ENCODE peak calls at places on chromosomes 1 and 21, in six cellular contexts. One of them, this sample, is unnamed.

GRCh38 chr1:11448375-11449085 is 30.4 kb upstream of the DISP3 start:
- DNase-seq in IMR-90: no peak
- DNase-seq in SK-N-SH: no peak
- DNase-seq in neural progenitor cell: no peak
- DNase-seq in left lung: no peak
- DNase-seq in right lobe of liver: no peak
- DNase-seq in this sample: no peak

GRCh38 chr21:44885615-44886014 is 12.1 kb upstream of the PTTG1IP start:
- DNase-seq in IMR-90: no peak
- DNase-seq in left lung: no peak
- DNase-seq in SK-N-SH: no peak
- DNase-seq in right lobe of liver: peak; percentile 79
- DNase-seq in neural progenitor cell: no peak
- DNase-seq in this sample: no peak

GRCh38 chr21:36753556-36753955 is 54.6 kb downstream of the SIM2 start:
- DNase-seq in right lobe of liver: no peak
- DNase-seq in SK-N-SH: no peak
- DNase-seq in neural progenitor cell: no peak
- DNase-seq in IMR-90: peak; percentile 87
- DNase-seq in left lung: no peak
- DNase-seq in this sample: peak; percentile 8

GRCh38 chr1:13585599-13585965 is 1.9 kb downstream of the PDPN start:
- DNase-seq in neural progenitor cell: peak; percentile 60
- DNase-seq in left lung: no peak
- DNase-seq in right lobe of liver: no peak
- DNase-seq in SK-N-SH: no peak
- DNase-seq in IMR-90: no peak
- DNase-seq in this sample: no peak

GRCh38 chr1:22832414-22832786 is 121.8 kb downstream of the EPHB2 start:
- DNase-seq in left lung: no peak
- DNase-seq in neural progenitor cell: no peak
- DNase-seq in IMR-90: peak; percentile 80
- DNase-seq in right lobe of liver: no peak
- DNase-seq in SK-N-SH: no peak
- DNase-seq in this sample: peak; percentile 31

GRCh38 chr1:103256490-103256889 is 148.2 kb upstream of the COL11A1 start:
- DNase-seq in right lobe of liver: no peak
- DNase-seq in left lung: no peak
- DNase-seq in SK-N-SH: no peak
- DNase-seq in IMR-90: peak; percentile 73
- DNase-seq in neural progenitor cell: no peak
- DNase-seq in this sample: no peak

GRCh38 chr1:206658981-206659273 is 23.6 kb downstream of the DYRK3 start:
- DNase-seq in right lobe of liver: no peak
- DNase-seq in neural progenitor cell: no peak
- DNase-seq in IMR-90: no peak
- DNase-seq in SK-N-SH: no peak
- DNase-seq in left lung: no peak
- DNase-seq in this sample: no peak

GRCh38 chr1:84504580-84505021 is 1.6 kb upstream of the SPATA1 start:
- DNase-seq in SK-N-SH: peak; percentile 23
- DNase-seq in right lobe of liver: no peak
- DNase-seq in IMR-90: peak; percentile 83
- DNase-seq in left lung: no peak
- DNase-seq in neural progenitor cell: peak; percentile 12
- DNase-seq in this sample: peak; percentile 15

GRCh38 chr1:114061431-114061830 is 82.2 kb downstream of the OLFML3 start:
- DNase-seq in neural progenitor cell: no peak
- DNase-seq in right lobe of liver: no peak
- DNase-seq in SK-N-SH: no peak
- DNase-seq in IMR-90: no peak
- DNase-seq in left lung: no peak
- DNase-seq in this sample: no peak

GRCh38 chr1:228804640-228805413 is 69.5 kb downstream of the RHOU start:
- DNase-seq in left lung: no peak
- DNase-seq in right lobe of liver: no peak
- DNase-seq in neural progenitor cell: no peak
- DNase-seq in SK-N-SH: peak; percentile 53
- DNase-seq in IMR-90: no peak
- DNase-seq in this sample: no peak

GRCh38 chr1:69648486-69648885 is 80.8 kb downstream of the LRRC7 start:
- DNase-seq in left lung: no peak
- DNase-seq in IMR-90: peak; percentile 24
- DNase-seq in SK-N-SH: no peak
- DNase-seq in neural progenitor cell: no peak
- DNase-seq in right lobe of liver: no peak
- DNase-seq in this sample: no peak

GRCh38 chr1:11530731-11531311 is 51.9 kb downstream of the DISP3 start:
- DNase-seq in left lung: peak; percentile 74
- DNase-seq in neural progenitor cell: no peak
- DNase-seq in IMR-90: no peak
- DNase-seq in SK-N-SH: no peak
- DNase-seq in right lobe of liver: no peak
- DNase-seq in this sample: no peak

GRCh38 chr1:149848811-149849210 is 50.6 kb upstream of the BOLA1 start:
- DNase-seq in neural progenitor cell: peak; percentile 11
- DNase-seq in IMR-90: no peak
- DNase-seq in right lobe of liver: no peak
- DNase-seq in left lung: no peak
- DNase-seq in SK-N-SH: no peak
- DNase-seq in this sample: no peak

GRCh38 chr1:8303141-8303540 is 14.8 kb upstream of the SLC45A1 start:
- DNase-seq in left lung: no peak
- DNase-seq in SK-N-SH: no peak
- DNase-seq in right lobe of liver: no peak
- DNase-seq in neural progenitor cell: no peak
- DNase-seq in IMR-90: peak; percentile 91
- DNase-seq in this sample: no peak

GRCh38 chr21:34074283-34075098 is 1.1 kb downstream of the MRPS6 start:
- DNase-seq in neural progenitor cell: peak; percentile 74
- DNase-seq in left lung: no peak
- DNase-seq in IMR-90: no peak
- DNase-seq in SK-N-SH: peak; percentile 20
- DNase-seq in right lobe of liver: no peak
- DNase-seq in this sample: peak; percentile 17

GRCh38 chr1:1089731-1090423 is 15.8 kb upstream of the RNF223 start:
- DNase-seq in IMR-90: no peak
- DNase-seq in right lobe of liver: no peak
- DNase-seq in SK-N-SH: peak; percentile 16
- DNase-seq in left lung: no peak
- DNase-seq in neural progenitor cell: no peak
- DNase-seq in this sample: no peak

GRCh38 chr1:20486457-20487235 is 636 bp upstream of the CAMK2N1 start:
- DNase-seq in IMR-90: peak; percentile 61
- DNase-seq in SK-N-SH: peak; percentile 89
- DNase-seq in left lung: peak; percentile 80
- DNase-seq in neural progenitor cell: peak; percentile 94
- DNase-seq in right lobe of liver: peak; percentile 78
- DNase-seq in this sample: no peak

GRCh38 chr1:216766633-216767325 is 43.5 kb upstream of the ESRRG start:
- DNase-seq in right lobe of liver: no peak
- DNase-seq in SK-N-SH: peak; percentile 6
- DNase-seq in IMR-90: no peak
- DNase-seq in neural progenitor cell: no peak
- DNase-seq in left lung: no peak
- DNase-seq in this sample: no peak

GRCh38 chr21:40054403-40054802 is 187.2 kb downstream of the PCP4 start:
- DNase-seq in left lung: peak; percentile 73
- DNase-seq in IMR-90: no peak
- DNase-seq in SK-N-SH: no peak
- DNase-seq in neural progenitor cell: no peak
- DNase-seq in right lobe of liver: no peak
- DNase-seq in this sample: no peak

GRCh38 chr1:18721776-18722175 is 91.1 kb downstream of the PAX7 start:
- DNase-seq in IMR-90: no peak
- DNase-seq in left lung: no peak
- DNase-seq in SK-N-SH: no peak
- DNase-seq in neural progenitor cell: no peak
- DNase-seq in right lobe of liver: no peak
- DNase-seq in this sample: no peak

GRCh38 chr1:86502721-86503430 is 34.1 kb downstream of the CLCA1 start:
- DNase-seq in right lobe of liver: peak; percentile 42
- DNase-seq in left lung: no peak
- DNase-seq in neural progenitor cell: peak; percentile 58
- DNase-seq in SK-N-SH: no peak
- DNase-seq in IMR-90: no peak
- DNase-seq in this sample: peak; percentile 30

GRCh38 chr21:45464309-45464708 is 59.3 kb downstream of the COL18A1 start:
- DNase-seq in neural progenitor cell: no peak
- DNase-seq in right lobe of liver: peak; percentile 14
- DNase-seq in IMR-90: no peak
- DNase-seq in left lung: peak; percentile 31
- DNase-seq in SK-N-SH: no peak
- DNase-seq in this sample: no peak

GRCh38 chr1:91148641-91149069 is 126.8 kb upstream of the ZNF644 start:
- DNase-seq in neural progenitor cell: no peak
- DNase-seq in IMR-90: no peak
- DNase-seq in right lobe of liver: no peak
- DNase-seq in SK-N-SH: no peak
- DNase-seq in left lung: no peak
- DNase-seq in this sample: no peak

GRCh38 chr1:9052272-9053049 is 17.0 kb downstream of the SLC2A5 start:
- DNase-seq in neural progenitor cell: no peak
- DNase-seq in SK-N-SH: no peak
- DNase-seq in right lobe of liver: no peak
- DNase-seq in left lung: no peak
- DNase-seq in IMR-90: no peak
- DNase-seq in this sample: no peak

GRCh38 chr1:100494393-100495084 is 43.4 kb upstream of the GPR88 start:
- DNase-seq in IMR-90: peak; percentile 84
- DNase-seq in SK-N-SH: no peak
- DNase-seq in left lung: no peak
- DNase-seq in right lobe of liver: no peak
- DNase-seq in neural progenitor cell: no peak
- DNase-seq in this sample: no peak

GRCh38 chr1:174871886-174872285 is 127.9 kb upstream of the CACYBP start:
- DNase-seq in IMR-90: no peak
- DNase-seq in neural progenitor cell: no peak
- DNase-seq in right lobe of liver: no peak
- DNase-seq in left lung: no peak
- DNase-seq in SK-N-SH: no peak
- DNase-seq in this sample: peak; percentile 25

GRCh38 chr1:204150702-204151561 is 912 bp downstream of the ETNK2 start:
- DNase-seq in left lung: no peak
- DNase-seq in SK-N-SH: no peak
- DNase-seq in right lobe of liver: peak; percentile 51
- DNase-seq in neural progenitor cell: peak; percentile 61
- DNase-seq in IMR-90: no peak
- DNase-seq in this sample: peak; percentile 60
- H3K27ac ChIP-seq in left lung: no peak overlapping the region
- H3K27ac ChIP-seq in SK-N-SH: no peak overlapping the region
- H3K27ac ChIP-seq in right lobe of liver: peak overlapping the region; percentile 86
- H3K27ac ChIP-seq in neural progenitor cell: no peak overlapping the region
- H3K27ac ChIP-seq in IMR-90: peak overlapping the region; percentile 27
- H3K27ac ChIP-seq in this sample: peak overlapping the region; percentile 77

DNA sequence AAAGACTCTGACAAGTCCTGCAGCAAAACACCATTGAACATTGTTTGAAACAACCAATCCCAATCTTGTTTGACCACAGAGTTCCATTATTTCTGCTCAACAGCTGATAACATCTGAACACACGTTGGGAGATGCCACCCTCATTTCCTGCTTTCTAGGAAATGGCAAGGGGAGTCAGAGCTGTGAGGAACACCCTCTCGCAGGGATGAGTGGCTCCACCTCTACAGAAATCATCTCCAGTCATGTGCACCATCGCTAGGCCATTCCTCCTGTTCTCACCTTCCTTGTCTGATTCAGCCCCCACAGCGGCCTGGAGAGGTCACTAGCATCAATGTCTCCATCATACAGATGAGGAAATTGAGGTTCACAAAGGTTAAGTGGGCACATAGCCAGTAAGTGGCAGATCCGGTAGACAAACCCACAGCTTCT is 22.4 kb upstream of the RUNX3 start:
- DNase-seq in left lung: no peak
- DNase-seq in right lobe of liver: no peak
- DNase-seq in SK-N-SH: no peak
- DNase-seq in IMR-90: no peak
- DNase-seq in neural progenitor cell: no peak
- DNase-seq in this sample: no peak
- TF ChIP-seq CTCF in left lung: no peak
- TF ChIP-seq CTCF in right lobe of liver: no peak
- TF ChIP-seq CTCF in SK-N-SH: no peak
- TF ChIP-seq CTCF in IMR-90: no peak
- TF ChIP-seq CTCF in neural progenitor cell: no peak
- TF ChIP-seq CTCF in this sample: no peak

DNA sequence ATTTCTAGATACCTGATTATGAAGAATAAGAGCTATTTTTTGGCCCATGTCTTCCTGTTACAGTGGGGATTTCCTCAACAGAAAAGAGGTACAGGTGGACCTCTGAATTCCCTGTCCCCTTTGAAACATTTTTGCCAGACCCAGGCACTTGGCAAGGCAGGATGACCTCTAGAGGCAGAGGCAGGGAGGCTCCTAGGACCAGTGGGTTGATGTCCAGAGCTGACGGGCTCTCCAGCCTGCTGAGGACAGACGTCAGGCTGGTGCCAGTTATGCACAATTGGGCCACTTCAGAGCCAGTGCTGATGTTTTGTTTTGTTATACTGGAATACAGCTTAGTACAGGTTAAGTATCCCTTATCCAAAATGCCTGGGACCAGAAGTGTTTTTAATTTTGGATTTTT is 18.5 kb upstream of the A3GALT2 start:
- DNase-seq in left lung: no peak
- DNase-seq in right lobe of liver: no peak
- DNase-seq in neural progenitor cell: peak; percentile 59
- DNase-seq in SK-N-SH: no peak
- DNase-seq in IMR-90: no peak
- DNase-seq in this sample: no peak
- H3K27ac ChIP-seq in left lung: peak overlapping the region; percentile 97
- H3K27ac ChIP-seq in right lobe of liver: peak overlapping the region; percentile 97
- H3K27ac ChIP-seq in neural progenitor cell: peak overlapping the region; percentile 99
- H3K27ac ChIP-seq in SK-N-SH: peak overlapping the region; percentile 60
- H3K27ac ChIP-seq in IMR-90: peak overlapping the region; percentile 84
- H3K27ac ChIP-seq in this sample: peak overlapping the region; percentile 86

DNA sequence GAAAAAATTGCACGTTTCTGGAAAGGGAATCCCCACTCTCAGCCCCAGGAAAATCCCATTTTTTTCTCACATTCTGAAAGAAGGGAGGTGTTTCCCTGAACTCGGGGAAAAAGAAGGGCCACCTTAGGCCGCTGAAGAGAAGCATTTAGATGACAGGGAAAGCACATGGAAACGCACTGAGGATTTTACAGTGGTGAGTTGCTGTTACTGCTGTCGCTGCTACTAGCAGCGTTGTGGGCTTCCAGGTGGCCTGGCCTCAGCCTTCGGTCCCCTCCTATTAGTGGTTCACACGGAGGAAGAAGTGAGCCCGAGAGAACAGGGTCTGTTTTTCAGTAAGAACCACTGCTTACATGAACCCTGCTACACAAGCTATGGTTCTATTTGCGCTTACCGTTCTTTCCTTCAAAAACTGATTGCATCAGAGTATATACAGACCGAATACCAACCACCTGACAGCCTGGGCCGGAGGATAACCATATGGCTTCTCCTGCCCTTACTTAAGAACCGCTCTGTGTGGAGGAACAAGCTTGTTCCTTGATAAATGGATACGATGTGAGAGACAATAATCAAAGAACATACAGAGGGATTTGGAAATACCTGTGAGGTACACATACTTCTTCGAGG is 986 bp upstream of the KCNT2 start:
- DNase-seq in IMR-90: peak; percentile 11
- DNase-seq in left lung: peak; percentile 24
- DNase-seq in right lobe of liver: no peak
- DNase-seq in SK-N-SH: peak; percentile 43
- DNase-seq in neural progenitor cell: peak; percentile 75
- DNase-seq in this sample: no peak
- TF ChIP-seq CTCF in IMR-90: no peak
- TF ChIP-seq CTCF in left lung: no peak
- TF ChIP-seq CTCF in right lobe of liver: no peak
- TF ChIP-seq CTCF in SK-N-SH: no peak
- TF ChIP-seq CTCF in neural progenitor cell: peak; percentile 39
- TF ChIP-seq CTCF in this sample: no peak

This sample was measured in RWPE1.